ENCODE peak calls at places on chromosomes 13 and 19, in five cellular contexts. U, E, G, C and X are unnamed samples.

GRCh38 chr19:50167314-50167721 is 4.2 kb upstream of the IZUMO2 start:
- DNase-seq in C (no peak), E (peak), G (no peak), U (peak), X (no peak)

GRCh38 chr19:56294557-56294956 is 20.1 kb downstream of the ZSCAN5A start:
- DNase-seq in G (no peak), U (no peak), E (no peak), C (peak), X (no peak)

GRCh38 chr13:69324109-69324886 is 783.3 kb upstream of the ATXN8OS start:
- DNase-seq in G (no peak), E (peak), C (no peak), U (no peak), X (no peak)

GRCh38 chr13:30711375-30711774 is 24.0 kb upstream of the ALOX5AP start:
- DNase-seq in U (no peak), G (no peak), C (peak), E (no peak), X (peak)

GRCh38 chr13:106376411-106377112 is 158.9 kb downstream of the EFNB2 start:
- DNase-seq in G (peak), C (peak), U (peak), E (peak), X (peak)

GRCh38 chr13:41649659-41650058 is 192.3 kb downstream of the RGCC start:
- DNase-seq in G (no peak), C (peak), E (peak), U (no peak), X (peak)

GRCh38 chr13:45092668-45093067 is 27.6 kb upstream of the GTF2F2 start:
- DNase-seq in U (no peak), G (no peak), E (no peak), C (no peak), X (peak)

GRCh38 chr19:3366104-3366760 is at the start of gene NFIC:
- DNase-seq in C (peak), E (peak), U (peak), G (no peak), X (peak)

GRCh38 chr19:7579182-7579581 is 16.5 kb upstream of the CAMSAP3 start:
- DNase-seq in G (no peak), C (no peak), E (no peak), U (no peak), X (no peak)

GRCh38 chr19:29550896-29551295 is 25.1 kb downstream of the VSTM2B start:
- DNase-seq in U (no peak), G (no peak), E (no peak), C (no peak), X (no peak)

DNA sequence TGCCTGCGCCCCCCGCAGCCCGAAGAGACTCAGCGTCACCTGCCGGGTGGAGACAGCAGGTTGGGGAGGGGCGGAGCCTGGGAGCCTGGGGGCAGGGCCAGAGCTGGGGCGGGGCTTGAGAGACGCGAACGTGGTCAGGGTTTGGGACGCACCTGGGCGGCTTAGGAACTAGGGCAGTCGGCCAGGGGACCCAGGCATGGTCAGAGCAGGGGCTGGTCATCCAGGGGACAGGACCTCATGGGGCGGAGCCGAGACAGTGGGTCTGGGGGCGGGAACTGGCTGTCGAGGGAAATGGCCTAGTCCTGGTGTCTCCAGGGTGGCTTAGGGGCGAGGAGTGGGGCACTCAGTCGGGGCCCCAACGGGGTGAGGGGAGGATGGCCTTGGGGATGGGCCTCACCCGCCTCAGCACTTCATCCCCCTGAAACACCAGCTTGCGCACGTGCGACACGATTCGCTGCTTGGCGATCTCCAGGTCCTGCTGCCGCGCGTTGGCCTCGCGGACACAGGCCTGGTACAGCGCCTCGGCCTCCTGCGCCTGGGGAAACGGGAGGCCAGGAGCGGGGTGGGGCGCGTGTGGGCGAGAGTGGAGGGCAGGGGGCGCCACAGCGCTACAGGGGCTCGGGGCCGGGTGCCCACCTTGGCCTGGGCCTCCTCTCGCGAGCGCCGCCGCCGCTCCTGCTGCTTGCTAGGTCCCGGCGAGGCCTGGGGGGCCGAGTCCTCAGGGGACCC is 5.8 kb downstream of the GMIP start:
- DNase-seq in E (peak), G (no peak), C (no peak), U (no peak), X (no peak)
- H3K4me3 ChIP-seq in E (peak), G (no peak), C (no peak), U (no peak), X (no peak)

DNA sequence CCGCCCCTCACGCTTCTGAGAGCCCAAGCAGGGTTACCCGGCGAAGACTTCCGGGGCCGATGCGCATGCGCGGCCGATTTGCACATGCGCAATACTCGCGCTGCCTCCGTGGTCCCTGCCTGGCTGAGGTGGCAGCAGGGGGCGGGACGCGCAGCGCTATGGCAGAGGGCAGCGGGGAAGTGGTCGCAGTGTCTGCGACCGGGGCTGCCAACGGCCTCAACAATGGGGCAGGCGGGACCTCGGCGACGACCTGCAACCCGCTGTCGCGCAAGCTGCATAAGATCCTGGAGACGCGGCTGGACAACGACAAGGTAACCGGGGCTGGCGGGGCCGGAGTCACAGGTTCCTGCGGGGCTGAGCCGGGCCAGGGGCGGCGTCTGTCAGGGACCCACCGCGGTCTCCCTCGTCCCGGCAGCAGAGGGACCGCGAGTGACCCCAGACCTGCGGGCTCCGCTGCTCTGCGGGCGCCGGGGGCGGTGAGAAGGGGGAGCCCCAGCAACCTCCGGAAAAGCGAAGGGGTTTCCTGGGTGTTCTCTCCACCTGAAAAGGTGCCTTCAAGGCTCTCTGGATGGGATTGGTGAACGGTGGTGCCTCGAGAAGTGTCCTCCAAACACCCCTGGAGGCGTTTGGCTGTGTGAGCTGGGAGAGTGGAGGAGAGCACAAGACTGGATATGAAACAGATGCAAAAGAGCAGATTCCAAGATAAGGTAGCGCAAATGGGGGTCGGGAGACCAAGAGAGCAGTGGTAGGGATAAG is at the start of gene COG6:
- DNase-seq in C (peak), E (peak), U (peak), G (peak), X (peak)
- TF ChIP-seq CTCF in C (no peak), E (peak), U (peak), G (no peak), X (no peak)

DNA sequence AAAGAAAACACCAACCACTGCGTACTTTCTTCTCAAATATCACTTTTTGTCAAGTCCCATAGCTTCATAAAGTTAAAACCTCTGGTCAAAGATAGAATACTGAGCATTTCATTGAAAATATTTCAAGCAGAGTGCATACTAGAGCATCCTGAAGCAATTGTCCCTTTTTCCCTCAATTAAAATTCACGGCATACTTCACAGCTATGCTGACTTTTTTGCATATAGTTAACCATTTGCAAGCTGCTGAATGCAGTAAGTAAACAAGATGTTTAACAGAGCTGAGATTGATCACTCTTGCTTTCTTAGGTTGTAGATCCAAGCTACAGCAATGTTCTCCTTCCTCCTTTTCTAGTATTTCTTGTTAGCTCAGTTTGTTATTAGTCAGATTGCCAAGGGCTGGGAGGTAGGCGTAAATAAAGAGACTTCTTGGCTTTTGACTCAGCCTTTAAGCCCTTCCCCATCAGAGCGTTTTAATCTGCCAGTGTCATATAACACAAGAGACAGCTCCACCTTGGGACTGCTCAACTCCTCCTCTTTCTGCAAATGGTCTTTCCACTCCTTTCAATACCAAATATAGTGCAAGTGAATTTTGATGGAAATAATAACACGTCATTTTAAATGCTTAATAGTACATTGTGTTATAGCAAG is at the start of gene SLITRK6:
- DNase-seq in G (peak), C (peak), U (no peak), E (peak), X (peak)
- H3K4me3 ChIP-seq in G (no peak), C (peak), U (no peak), E (no peak), X (peak)

GRCh38 chr13:27171830-27172494 is 351 bp upstream of the USP12 start:
- DNase-seq in U (peak), E (peak), G (peak), C (peak), X (peak)
- TF ChIP-seq CTCF in U (peak), E (peak), G (no peak), C (peak), X (no peak)

GRCh38 chr19:35117017-35117570 is 1.5 kb downstream of the FXYD3 start:
- DNase-seq in G (no peak), U (no peak), E (no peak), C (no peak), X (no peak)
- H3K4me3 ChIP-seq in G (no peak), U (no peak), E (no peak), C (no peak), X (no peak)

GRCh38 chr13:49098771-49099512 is 121.2 kb upstream of the MLNR start:
- DNase-seq in C (no peak), U (no peak), E (peak), G (no peak), X (no peak)
- TF ChIP-seq CTCF in C (peak), U (peak), E (peak), G (peak), X (peak)